ENCODE peak calls at places on chromosomes 16 and 17, in four cellular contexts. C, P, I and M are unnamed samples.

GRCh38 chr17:74746376-74746775 is 2.1 kb upstream of the NHERF1 start:
- DNase-seq in C (no peak), P (no peak), I (no peak), M (no peak)

GRCh38 chr16:74275031-74275636 is 21.5 kb upstream of the PSMD7 start:
- DNase-seq in C (no peak), P (no peak), I (no peak), M (no peak)

GRCh38 chr16:24701521-24701951 is 27.9 kb upstream of the TNRC6A start:
- DNase-seq in C (no peak), P (no peak), I (no peak), M (no peak)

GRCh38 chr17:17613708-17614114 is 22.2 kb upstream of the PEMT start:
- DNase-seq in C (peak), P (peak), I (peak), M (peak)

GRCh38 chr17:40550608-40551007 is 14.7 kb downstream of the CCR7 start:
- DNase-seq in C (peak), P (no peak), I (no peak), M (no peak)

GRCh38 chr16:54268766-54269165 is 17.8 kb downstream of the IRX3 start:
- DNase-seq in C (no peak), P (no peak), I (no peak), M (no peak)

GRCh38 chr17:76734080-76734840 is 2.9 kb downstream of the SRSF2 start:
- DNase-seq in C (no peak), P (no peak), I (no peak), M (no peak)

GRCh38 chr17:1223662-1224061 is 43.9 kb upstream of the ABR start:
- DNase-seq in C (no peak), P (no peak), I (no peak), M (no peak)

GRCh38 chr17:66467766-66468165 is 165.4 kb downstream of the PRKCA start:
- DNase-seq in C (no peak), P (no peak), I (no peak), M (no peak)

GRCh38 chr16:2985457-2985856 is 5.2 kb upstream of the PKMYT1 start:
- DNase-seq in C (no peak), P (no peak), I (no peak), M (no peak)

GRCh38 chr16:23830276-23830675 is 5.5 kb upstream of the PRKCB start:
- DNase-seq in C (no peak), P (no peak), I (no peak), M (no peak)

GRCh38 chr16:86710602-86710950 is 132.2 kb downstream of the FOXL1 start:
- DNase-seq in C (no peak), P (no peak), I (no peak), M (no peak)

GRCh38 chr17:66564992-66565465 is 262.6 kb downstream of the PRKCA start:
- DNase-seq in C (no peak), P (no peak), I (no peak), M (peak)

GRCh38 chr16:66880288-66881013 is at the start of gene PDP2:
- DNase-seq in C (peak), P (peak), I (peak), M (peak)

GRCh38 chr17:82416771-82417170 is 1.4 kb upstream of the HEXD start:
- DNase-seq in C (no peak), P (no peak), I (no peak), M (no peak)

GRCh38 chr17:6509295-6509771 is 47.0 kb downstream of the PITPNM3 start:
- DNase-seq in C (no peak), P (no peak), I (no peak), M (no peak)

GRCh38 chr16:48491517-48491916 is 106.3 kb upstream of the SIAH1 start:
- DNase-seq in C (no peak), P (no peak), I (no peak), M (no peak)

GRCh38 chr16:14013571-14014283 is 57.4 kb upstream of the MRTFB start:
- DNase-seq in C (peak), P (peak), I (no peak), M (peak)

GRCh38 chr16:89562939-89563338 is 2.5 kb downstream of the RPL13 start:
- DNase-seq in C (no peak), P (no peak), I (no peak), M (no peak)

GRCh38 chr16:87469186-87469585 is 23.6 kb downstream of the ZCCHC14 start:
- DNase-seq in C (no peak), P (no peak), I (no peak), M (no peak)

GRCh38 chr17:17134952-17135340 is 71.2 kb downstream of the PLD6 start:
- DNase-seq in C (no peak), P (no peak), I (no peak), M (no peak)

GRCh38 chr16:24347556-24347955 is 91.4 kb downstream of the CACNG3 start:
- DNase-seq in C (no peak), P (no peak), I (no peak), M (no peak)

GRCh38 chr17:43094129-43094834 is 30.9 kb downstream of the BRCA1 start:
- DNase-seq in C (no peak), P (no peak), I (no peak), M (no peak)

GRCh38 chr17:17783825-17784598 is 52.8 kb downstream of the SREBF1 start:
- DNase-seq in C (peak), P (no peak), I (peak), M (no peak)

GRCh38 chr17:64491034-64491860 is 5.6 kb downstream of the POLG2 start:
- DNase-seq in C (no peak), P (no peak), I (no peak), M (peak)

GRCh38 chr17:78137392-78138203 is 7.0 kb downstream of the TMC8 start:
- DNase-seq in C (no peak), P (no peak), I (peak), M (no peak)